ENCODE peak calls at places on chromosomes 6 and 20, in ten cellular contexts. One of them, this sample, is unnamed.

GRCh38 chr20:48690888-48691287 is 136.9 kb downstream of the PREX1 start:
- DNase-seq in A549: no peak
- DNase-seq in gastrocnemius medialis: no peak
- DNase-seq in Peyer's patch: peak
- DNase-seq in transverse colon: peak
- DNase-seq in IMR-90: peak
- DNase-seq in heart left ventricle: no peak
- DNase-seq in breast epithelium: no peak
- DNase-seq in tibial nerve: no peak
- DNase-seq in sigmoid colon: no peak
- DNase-seq in this sample: no peak

GRCh38 chr6:123901441-123901840 is 97.8 kb downstream of the NKAIN2 start:
- DNase-seq in heart left ventricle: no peak
- DNase-seq in Peyer's patch: no peak
- DNase-seq in breast epithelium: no peak
- DNase-seq in tibial nerve: no peak
- DNase-seq in gastrocnemius medialis: no peak
- DNase-seq in IMR-90: no peak
- DNase-seq in transverse colon: no peak
- DNase-seq in sigmoid colon: no peak
- DNase-seq in A549: no peak
- DNase-seq in this sample: no peak

GRCh38 chr20:53161473-53161872 is 189.3 kb downstream of the TSHZ2 start:
- DNase-seq in sigmoid colon: no peak
- DNase-seq in tibial nerve: no peak
- DNase-seq in IMR-90: no peak
- DNase-seq in gastrocnemius medialis: no peak
- DNase-seq in breast epithelium: no peak
- DNase-seq in transverse colon: no peak
- DNase-seq in A549: no peak
- DNase-seq in heart left ventricle: no peak
- DNase-seq in Peyer's patch: no peak
- DNase-seq in this sample: no peak

GRCh38 chr6:81758221-81758620 is 5.7 kb upstream of the TENT5A start:
- DNase-seq in A549: no peak
- DNase-seq in sigmoid colon: no peak
- DNase-seq in heart left ventricle: no peak
- DNase-seq in IMR-90: no peak
- DNase-seq in breast epithelium: no peak
- DNase-seq in Peyer's patch: no peak
- DNase-seq in tibial nerve: no peak
- DNase-seq in transverse colon: no peak
- DNase-seq in gastrocnemius medialis: no peak
- DNase-seq in this sample: no peak

GRCh38 chr6:113879186-113880096 is 22.3 kb downstream of the MARCKS start:
- DNase-seq in transverse colon: peak
- DNase-seq in heart left ventricle: no peak
- DNase-seq in gastrocnemius medialis: peak
- DNase-seq in sigmoid colon: peak
- DNase-seq in breast epithelium: peak
- DNase-seq in tibial nerve: peak
- DNase-seq in IMR-90: peak
- DNase-seq in Peyer's patch: peak
- DNase-seq in A549: peak
- DNase-seq in this sample: peak

GRCh38 chr6:81515562-81516453 is 236.7 kb downstream of the TENT5A start:
- DNase-seq in Peyer's patch: no peak
- DNase-seq in A549: no peak
- DNase-seq in transverse colon: no peak
- DNase-seq in gastrocnemius medialis: no peak
- DNase-seq in IMR-90: peak
- DNase-seq in sigmoid colon: no peak
- DNase-seq in tibial nerve: no peak
- DNase-seq in heart left ventricle: no peak
- DNase-seq in breast epithelium: no peak
- DNase-seq in this sample: peak

GRCh38 chr6:111676383-111676782 is 70.7 kb upstream of the TRAF3IP2 start:
- DNase-seq in A549: no peak
- DNase-seq in breast epithelium: no peak
- DNase-seq in sigmoid colon: no peak
- DNase-seq in Peyer's patch: no peak
- DNase-seq in gastrocnemius medialis: no peak
- DNase-seq in IMR-90: no peak
- DNase-seq in heart left ventricle: no peak
- DNase-seq in transverse colon: no peak
- DNase-seq in tibial nerve: no peak
- DNase-seq in this sample: no peak

GRCh38 chr6:18293192-18293904 is 29.0 kb upstream of the DEK start:
- DNase-seq in sigmoid colon: no peak
- DNase-seq in A549: peak
- DNase-seq in heart left ventricle: no peak
- DNase-seq in transverse colon: peak
- DNase-seq in Peyer's patch: peak
- DNase-seq in breast epithelium: no peak
- DNase-seq in gastrocnemius medialis: no peak
- DNase-seq in IMR-90: peak
- DNase-seq in tibial nerve: no peak
- DNase-seq in this sample: no peak

GRCh38 chr6:35300848-35301247 is 3.2 kb downstream of the DEF6 start:
- DNase-seq in A549: no peak
- DNase-seq in sigmoid colon: peak
- DNase-seq in heart left ventricle: no peak
- DNase-seq in tibial nerve: no peak
- DNase-seq in IMR-90: no peak
- DNase-seq in breast epithelium: no peak
- DNase-seq in gastrocnemius medialis: no peak
- DNase-seq in Peyer's patch: peak
- DNase-seq in transverse colon: no peak
- DNase-seq in this sample: no peak

GRCh38 chr6:136284909-136285308 is 4.7 kb downstream of the BCLAF1 start:
- DNase-seq in IMR-90: peak
- DNase-seq in Peyer's patch: no peak
- DNase-seq in gastrocnemius medialis: no peak
- DNase-seq in tibial nerve: no peak
- DNase-seq in A549: no peak
- DNase-seq in heart left ventricle: no peak
- DNase-seq in breast epithelium: no peak
- DNase-seq in transverse colon: no peak
- DNase-seq in sigmoid colon: no peak
- DNase-seq in this sample: no peak
- H3K4me3 ChIP-seq in IMR-90: no peak
- H3K4me3 ChIP-seq in Peyer's patch: no peak
- H3K4me3 ChIP-seq in gastrocnemius medialis: peak
- H3K4me3 ChIP-seq in tibial nerve: no peak
- H3K4me3 ChIP-seq in A549: no peak
- H3K4me3 ChIP-seq in heart left ventricle: no peak
- H3K4me3 ChIP-seq in breast epithelium: peak
- H3K4me3 ChIP-seq in transverse colon: no peak
- H3K4me3 ChIP-seq in sigmoid colon: no peak
- H3K4me3 ChIP-seq in this sample: no peak

GRCh38 chr6:108655840-108656650 is 95.3 kb downstream of the FOXO3 start:
- DNase-seq in transverse colon: no peak
- DNase-seq in tibial nerve: peak
- DNase-seq in sigmoid colon: peak
- DNase-seq in Peyer's patch: no peak
- DNase-seq in heart left ventricle: no peak
- DNase-seq in gastrocnemius medialis: peak
- DNase-seq in A549: no peak
- DNase-seq in IMR-90: peak
- DNase-seq in breast epithelium: no peak
- DNase-seq in this sample: peak

GRCh38 chr6:108653864-108654402 is 93.2 kb downstream of the FOXO3 start:
- DNase-seq in breast epithelium: peak
- DNase-seq in Peyer's patch: peak
- DNase-seq in IMR-90: peak
- DNase-seq in gastrocnemius medialis: peak
- DNase-seq in transverse colon: no peak
- DNase-seq in A549: no peak
- DNase-seq in tibial nerve: peak
- DNase-seq in sigmoid colon: peak
- DNase-seq in heart left ventricle: no peak
- DNase-seq in this sample: peak

GRCh38 chr6:108654465-108655106 is 93.9 kb downstream of the FOXO3 start:
- DNase-seq in tibial nerve: no peak
- DNase-seq in IMR-90: peak
- DNase-seq in breast epithelium: no peak
- DNase-seq in A549: no peak
- DNase-seq in transverse colon: no peak
- DNase-seq in heart left ventricle: no peak
- DNase-seq in sigmoid colon: no peak
- DNase-seq in gastrocnemius medialis: no peak
- DNase-seq in Peyer's patch: no peak
- DNase-seq in this sample: no peak

GRCh38 chr6:108658174-108658573 is 97.5 kb downstream of the FOXO3 start:
- DNase-seq in breast epithelium: no peak
- DNase-seq in heart left ventricle: no peak
- DNase-seq in transverse colon: no peak
- DNase-seq in A549: no peak
- DNase-seq in tibial nerve: no peak
- DNase-seq in IMR-90: no peak
- DNase-seq in Peyer's patch: no peak
- DNase-seq in gastrocnemius medialis: no peak
- DNase-seq in sigmoid colon: no peak
- DNase-seq in this sample: no peak

DNA sequence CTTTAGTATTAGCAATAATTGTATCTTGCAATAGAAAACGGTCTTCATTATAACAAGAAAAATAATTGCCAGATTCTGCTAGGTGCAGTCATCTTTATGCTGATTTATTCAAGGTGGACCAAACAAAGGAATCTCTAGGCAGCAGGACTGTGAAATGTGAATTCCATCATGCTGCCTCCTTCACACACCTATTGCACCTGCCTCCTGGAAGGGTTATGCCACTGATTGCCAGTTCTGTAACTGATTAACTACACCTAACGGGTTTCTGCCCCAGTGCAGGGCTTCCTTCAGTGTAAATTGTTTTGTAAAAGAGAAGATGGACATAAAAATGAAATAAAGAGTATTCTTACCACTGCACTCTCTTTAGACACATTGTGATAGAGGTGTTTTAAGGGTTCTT is 96.1 kb downstream of the FOXO3 start:
- DNase-seq in breast epithelium: no peak
- DNase-seq in IMR-90: no peak
- DNase-seq in Peyer's patch: no peak
- DNase-seq in sigmoid colon: no peak
- DNase-seq in tibial nerve: no peak
- DNase-seq in A549: no peak
- DNase-seq in heart left ventricle: no peak
- DNase-seq in gastrocnemius medialis: no peak
- DNase-seq in transverse colon: no peak
- DNase-seq in this sample: no peak
- H3K27ac ChIP-seq in breast epithelium: peak
- H3K27ac ChIP-seq in IMR-90: peak
- H3K27ac ChIP-seq in Peyer's patch: peak
- H3K27ac ChIP-seq in sigmoid colon: peak
- H3K27ac ChIP-seq in tibial nerve: peak
- H3K27ac ChIP-seq in A549: no peak
- H3K27ac ChIP-seq in heart left ventricle: peak
- H3K27ac ChIP-seq in gastrocnemius medialis: peak
- H3K27ac ChIP-seq in transverse colon: peak
- H3K27ac ChIP-seq in this sample: peak

DNA sequence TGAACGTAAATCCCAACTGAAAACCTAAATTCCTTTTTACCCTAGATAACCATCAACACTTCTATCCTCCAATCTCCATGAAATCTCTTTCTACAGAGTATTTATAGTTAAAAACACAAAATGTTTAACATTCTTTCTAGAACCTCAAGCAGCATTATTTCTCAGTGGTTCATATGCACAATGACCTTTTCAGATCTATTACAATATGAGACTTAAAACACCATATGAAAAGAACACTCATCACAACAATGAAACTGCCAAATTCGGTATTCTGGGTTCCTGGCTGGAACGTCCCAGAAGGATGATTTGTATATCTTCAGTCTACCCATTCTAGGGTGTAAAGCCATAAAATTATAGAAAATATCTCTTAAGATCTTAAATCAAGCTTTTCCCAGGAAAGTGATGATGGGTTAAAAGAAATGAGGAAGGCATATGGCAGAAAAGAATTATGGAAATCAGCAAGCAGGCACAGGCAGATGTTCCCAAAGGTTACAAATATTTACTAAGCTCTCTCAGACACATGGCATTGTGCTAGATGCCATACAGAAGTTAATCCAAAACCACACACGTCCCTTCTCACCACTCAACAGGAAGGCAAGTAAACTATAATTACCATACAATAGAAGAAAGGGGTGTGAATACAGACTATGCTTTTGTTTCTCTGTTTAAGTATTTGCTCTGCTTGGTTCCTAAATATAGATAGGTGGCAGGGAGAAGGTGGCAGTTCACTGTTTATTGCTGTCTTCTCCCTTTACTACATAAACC is 118.0 kb downstream of the CHD6 start:
- DNase-seq in gastrocnemius medialis: no peak
- DNase-seq in IMR-90: no peak
- DNase-seq in Peyer's patch: no peak
- DNase-seq in transverse colon: no peak
- DNase-seq in A549: no peak
- DNase-seq in heart left ventricle: no peak
- DNase-seq in sigmoid colon: no peak
- DNase-seq in tibial nerve: no peak
- DNase-seq in breast epithelium: no peak
- DNase-seq in this sample: no peak
- TF ChIP-seq POLR2A in gastrocnemius medialis: no peak
- TF ChIP-seq POLR2A in IMR-90: no peak
- TF ChIP-seq POLR2A in Peyer's patch: no peak
- TF ChIP-seq POLR2A in transverse colon: no peak
- TF ChIP-seq POLR2A in A549: no peak
- TF ChIP-seq POLR2A in heart left ventricle: no peak
- TF ChIP-seq POLR2A in sigmoid colon: no peak
- TF ChIP-seq POLR2A in tibial nerve: no peak
- TF ChIP-seq POLR2A in breast epithelium: no peak
- TF ChIP-seq POLR2A in this sample: no peak

DNA sequence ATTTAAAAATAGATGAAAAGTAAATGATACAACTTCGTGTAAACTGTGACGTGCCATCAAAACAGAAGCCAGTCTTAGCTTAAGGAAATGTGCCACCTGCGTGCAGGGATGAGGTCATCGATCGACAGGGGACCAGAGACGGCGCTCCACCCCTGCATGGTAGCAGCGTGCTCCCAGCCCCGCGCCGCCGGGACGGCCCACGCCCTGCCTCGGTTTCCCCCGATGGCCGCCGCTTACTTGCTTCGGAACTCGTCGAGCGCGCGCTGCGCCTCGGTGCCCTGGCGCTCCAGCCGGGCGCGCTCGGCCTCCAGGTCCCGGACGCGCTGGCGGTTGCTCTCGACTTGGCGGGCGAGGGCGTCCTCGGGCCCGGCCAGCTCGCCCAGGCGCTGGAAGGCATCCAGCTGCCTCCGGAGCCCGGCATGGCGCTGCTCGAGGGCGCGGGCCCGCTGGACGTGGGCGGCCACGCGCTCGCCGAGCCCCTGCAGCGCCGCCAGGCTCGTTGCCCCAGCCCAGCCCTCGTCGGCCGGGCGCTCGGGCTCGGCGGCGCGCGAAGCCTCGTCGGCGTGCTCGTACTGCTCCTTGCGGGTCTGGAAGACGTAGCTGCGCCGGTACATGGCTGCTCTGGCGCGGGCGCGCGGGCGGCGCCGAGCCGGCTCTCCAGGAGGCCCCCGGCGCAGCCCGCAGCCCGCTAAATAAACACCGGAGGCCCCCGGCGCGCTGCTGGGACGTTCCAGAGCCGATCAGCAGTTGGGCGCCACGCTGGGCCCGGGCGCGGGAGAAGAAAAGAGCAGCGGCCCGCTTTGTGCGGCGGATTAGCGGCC is at the start of gene BFSP1:
- DNase-seq in Peyer's patch: peak
- DNase-seq in tibial nerve: no peak
- DNase-seq in heart left ventricle: peak
- DNase-seq in gastrocnemius medialis: no peak
- DNase-seq in transverse colon: peak
- DNase-seq in sigmoid colon: no peak
- DNase-seq in breast epithelium: peak
- DNase-seq in A549: peak
- DNase-seq in IMR-90: peak
- DNase-seq in this sample: peak
- H3K4me3 ChIP-seq in Peyer's patch: peak
- H3K4me3 ChIP-seq in tibial nerve: peak
- H3K4me3 ChIP-seq in heart left ventricle: peak
- H3K4me3 ChIP-seq in gastrocnemius medialis: peak
- H3K4me3 ChIP-seq in transverse colon: peak
- H3K4me3 ChIP-seq in sigmoid colon: peak
- H3K4me3 ChIP-seq in breast epithelium: peak
- H3K4me3 ChIP-seq in A549: peak
- H3K4me3 ChIP-seq in IMR-90: peak
- H3K4me3 ChIP-seq in this sample: peak